ENCODE peak calls at places on chromosome 4, in six cellular contexts. One of them, this sample, is unnamed.

GRCh38 chr4:25779021-25779420 is 83.8 kb downstream of the SEL1L3 start:
- DNase-seq in uterus: no peak
- DNase-seq in neural progenitor cell: no peak
- DNase-seq in mesendoderm: no peak
- DNase-seq in mesenchymal stem cell: no peak
- DNase-seq in CD4-positive, CD25-positive, alpha-beta regulatory T cell: no peak
- DNase-seq in this sample: no peak

GRCh38 chr4:90051999-90052398 is 75.2 kb upstream of the CCSER1 start:
- DNase-seq in uterus: no peak
- DNase-seq in neural progenitor cell: no peak
- DNase-seq in mesenchymal stem cell: no peak
- DNase-seq in mesendoderm: no peak
- DNase-seq in CD4-positive, CD25-positive, alpha-beta regulatory T cell: no peak
- DNase-seq in this sample: no peak

GRCh38 chr4:153634737-153635353 is 49.2 kb upstream of the TLR2 start:
- DNase-seq in mesenchymal stem cell: peak; percentile 11
- DNase-seq in neural progenitor cell: peak; percentile 47
- DNase-seq in CD4-positive, CD25-positive, alpha-beta regulatory T cell: no peak
- DNase-seq in uterus: no peak
- DNase-seq in mesendoderm: peak; percentile 54
- DNase-seq in this sample: no peak

GRCh38 chr4:106270708-106271107 is 45.3 kb downstream of the TBCK start:
- DNase-seq in neural progenitor cell: no peak
- DNase-seq in mesenchymal stem cell: no peak
- DNase-seq in mesendoderm: no peak
- DNase-seq in uterus: no peak
- DNase-seq in CD4-positive, CD25-positive, alpha-beta regulatory T cell: no peak
- DNase-seq in this sample: no peak

GRCh38 chr4:40180356-40180755 is 16.5 kb upstream of the RHOH start:
- DNase-seq in neural progenitor cell: no peak
- DNase-seq in mesenchymal stem cell: peak; percentile 87
- DNase-seq in mesendoderm: no peak
- DNase-seq in CD4-positive, CD25-positive, alpha-beta regulatory T cell: no peak
- DNase-seq in uterus: no peak
- DNase-seq in this sample: no peak

GRCh38 chr4:78409612-78410202 is 141.9 kb upstream of the ANXA3 start:
- DNase-seq in mesendoderm: no peak
- DNase-seq in uterus: no peak
- DNase-seq in mesenchymal stem cell: no peak
- DNase-seq in neural progenitor cell: no peak
- DNase-seq in CD4-positive, CD25-positive, alpha-beta regulatory T cell: no peak
- DNase-seq in this sample: no peak

GRCh38 chr4:650951-651883 is 22.9 kb downstream of the ATP5ME start:
- DNase-seq in mesenchymal stem cell: no peak
- DNase-seq in CD4-positive, CD25-positive, alpha-beta regulatory T cell: no peak
- DNase-seq in uterus: no peak
- DNase-seq in neural progenitor cell: peak; percentile 55
- DNase-seq in mesendoderm: no peak
- DNase-seq in this sample: peak; percentile 36

GRCh38 chr4:98166025-98166730 is 22.9 kb upstream of the STPG2 start:
- DNase-seq in neural progenitor cell: no peak
- DNase-seq in mesenchymal stem cell: no peak
- DNase-seq in mesendoderm: no peak
- DNase-seq in uterus: no peak
- DNase-seq in CD4-positive, CD25-positive, alpha-beta regulatory T cell: no peak
- DNase-seq in this sample: peak; percentile 71

GRCh38 chr4:70992354-70992753 is 1.1 kb upstream of the DCK start:
- DNase-seq in uterus: no peak
- DNase-seq in CD4-positive, CD25-positive, alpha-beta regulatory T cell: no peak
- DNase-seq in neural progenitor cell: peak; percentile 45
- DNase-seq in mesenchymal stem cell: no peak
- DNase-seq in mesendoderm: peak; percentile 52
- DNase-seq in this sample: peak; percentile 44

GRCh38 chr4:6692806-6693205 is 872 bp upstream of the S100P start:
- DNase-seq in CD4-positive, CD25-positive, alpha-beta regulatory T cell: no peak
- DNase-seq in neural progenitor cell: no peak
- DNase-seq in uterus: no peak
- DNase-seq in mesendoderm: no peak
- DNase-seq in mesenchymal stem cell: no peak
- DNase-seq in this sample: no peak

GRCh38 chr4:37970702-37971101 is 10.5 kb downstream of the PTTG2 start:
- DNase-seq in mesenchymal stem cell: no peak
- DNase-seq in mesendoderm: peak; percentile 62
- DNase-seq in uterus: peak; percentile 59
- DNase-seq in neural progenitor cell: no peak
- DNase-seq in CD4-positive, CD25-positive, alpha-beta regulatory T cell: peak; percentile 15
- DNase-seq in this sample: peak; percentile 73

GRCh38 chr4:41844327-41844726 is 90.9 kb upstream of the TMEM33 start:
- DNase-seq in mesendoderm: peak; percentile 16
- DNase-seq in mesenchymal stem cell: no peak
- DNase-seq in uterus: no peak
- DNase-seq in neural progenitor cell: no peak
- DNase-seq in CD4-positive, CD25-positive, alpha-beta regulatory T cell: no peak
- DNase-seq in this sample: no peak

GRCh38 chr4:183284965-183285364 is 35.1 kb downstream of the CLDN22 start:
- DNase-seq in mesenchymal stem cell: peak; percentile 71
- DNase-seq in mesendoderm: no peak
- DNase-seq in neural progenitor cell: no peak
- DNase-seq in CD4-positive, CD25-positive, alpha-beta regulatory T cell: no peak
- DNase-seq in uterus: no peak
- DNase-seq in this sample: no peak

GRCh38 chr4:82429728-82430192 is 502 bp downstream of the HNRNPDL start:
- DNase-seq in mesenchymal stem cell: no peak
- DNase-seq in neural progenitor cell: peak; percentile 89
- DNase-seq in uterus: no peak
- DNase-seq in CD4-positive, CD25-positive, alpha-beta regulatory T cell: no peak
- DNase-seq in mesendoderm: peak; percentile 71
- DNase-seq in this sample: no peak

GRCh38 chr4:55303818-55304217 is 42.2 kb upstream of the SRD5A3 start:
- DNase-seq in mesenchymal stem cell: peak; percentile 28
- DNase-seq in uterus: no peak
- DNase-seq in CD4-positive, CD25-positive, alpha-beta regulatory T cell: no peak
- DNase-seq in neural progenitor cell: no peak
- DNase-seq in mesendoderm: no peak
- DNase-seq in this sample: no peak

GRCh38 chr4:2333356-2333841 is 71.5 kb upstream of the MXD4 start:
- DNase-seq in CD4-positive, CD25-positive, alpha-beta regulatory T cell: no peak
- DNase-seq in neural progenitor cell: no peak
- DNase-seq in mesenchymal stem cell: no peak
- DNase-seq in uterus: no peak
- DNase-seq in mesendoderm: no peak
- DNase-seq in this sample: no peak

GRCh38 chr4:119041951-119042560 is 93.6 kb upstream of the MYOZ2 start:
- DNase-seq in mesendoderm: peak; percentile 86
- DNase-seq in uterus: peak; percentile 70
- DNase-seq in neural progenitor cell: peak; percentile 76
- DNase-seq in CD4-positive, CD25-positive, alpha-beta regulatory T cell: peak; percentile 30
- DNase-seq in mesenchymal stem cell: peak; percentile 81
- DNase-seq in this sample: peak; percentile 67

GRCh38 chr4:158327525-158327924 is 117.2 kb downstream of the TMEM144 start:
- DNase-seq in uterus: no peak
- DNase-seq in mesendoderm: peak; percentile 67
- DNase-seq in CD4-positive, CD25-positive, alpha-beta regulatory T cell: no peak
- DNase-seq in neural progenitor cell: peak; percentile 42
- DNase-seq in mesenchymal stem cell: no peak
- DNase-seq in this sample: peak; percentile 79

GRCh38 chr4:6771229-6771671 is 11.3 kb upstream of the KIAA0232 start:
- DNase-seq in mesenchymal stem cell: peak; percentile 56
- DNase-seq in neural progenitor cell: no peak
- DNase-seq in uterus: no peak
- DNase-seq in mesendoderm: no peak
- DNase-seq in CD4-positive, CD25-positive, alpha-beta regulatory T cell: no peak
- DNase-seq in this sample: peak; percentile 48

GRCh38 chr4:144288011-144288903 is 147.7 kb upstream of the GYPA start:
- DNase-seq in neural progenitor cell: peak; percentile 5
- DNase-seq in CD4-positive, CD25-positive, alpha-beta regulatory T cell: no peak
- DNase-seq in mesenchymal stem cell: no peak
- DNase-seq in mesendoderm: no peak
- DNase-seq in uterus: no peak
- DNase-seq in this sample: no peak

GRCh38 chr4:123352240-123352945 is 44.2 kb upstream of the SPRY1 start:
- DNase-seq in mesendoderm: no peak
- DNase-seq in neural progenitor cell: no peak
- DNase-seq in CD4-positive, CD25-positive, alpha-beta regulatory T cell: no peak
- DNase-seq in uterus: no peak
- DNase-seq in mesenchymal stem cell: no peak
- DNase-seq in this sample: peak; percentile 34

GRCh38 chr4:123352966-123353365 is 43.6 kb upstream of the SPRY1 start:
- DNase-seq in mesenchymal stem cell: no peak
- DNase-seq in uterus: no peak
- DNase-seq in mesendoderm: no peak
- DNase-seq in neural progenitor cell: no peak
- DNase-seq in CD4-positive, CD25-positive, alpha-beta regulatory T cell: no peak
- DNase-seq in this sample: no peak

GRCh38 chr4:123350726-123351125 is 45.9 kb upstream of the SPRY1 start:
- DNase-seq in uterus: no peak
- DNase-seq in CD4-positive, CD25-positive, alpha-beta regulatory T cell: no peak
- DNase-seq in mesendoderm: no peak
- DNase-seq in mesenchymal stem cell: no peak
- DNase-seq in neural progenitor cell: no peak
- DNase-seq in this sample: no peak

GRCh38 chr4:123350191-123350544 is 46.4 kb upstream of the SPRY1 start:
- DNase-seq in mesenchymal stem cell: no peak
- DNase-seq in uterus: no peak
- DNase-seq in neural progenitor cell: peak; percentile 43
- DNase-seq in CD4-positive, CD25-positive, alpha-beta regulatory T cell: no peak
- DNase-seq in mesendoderm: peak; percentile 93
- DNase-seq in this sample: peak; percentile 36

GRCh38 chr4:123351713-123352112 is 44.9 kb upstream of the SPRY1 start:
- DNase-seq in uterus: no peak
- DNase-seq in mesendoderm: no peak
- DNase-seq in CD4-positive, CD25-positive, alpha-beta regulatory T cell: no peak
- DNase-seq in mesenchymal stem cell: no peak
- DNase-seq in neural progenitor cell: no peak
- DNase-seq in this sample: peak; percentile 61
- H3K4me3 ChIP-seq in uterus: no peak overlapping the region
- H3K4me3 ChIP-seq in mesendoderm: no peak overlapping the region
- H3K4me3 ChIP-seq in CD4-positive, CD25-positive, alpha-beta regulatory T cell: no peak overlapping the region
- H3K4me3 ChIP-seq in mesenchymal stem cell: peak overlapping the region; percentile 44
- H3K4me3 ChIP-seq in neural progenitor cell: no peak overlapping the region
- H3K4me3 ChIP-seq in this sample: no peak overlapping the region

GRCh38 chr4:73172166-73172565 is 86.4 kb downstream of the ANKRD17 start:
- DNase-seq in mesenchymal stem cell: peak; percentile 33
- DNase-seq in mesendoderm: no peak
- DNase-seq in CD4-positive, CD25-positive, alpha-beta regulatory T cell: no peak
- DNase-seq in uterus: no peak
- DNase-seq in neural progenitor cell: no peak
- DNase-seq in this sample: no peak

GRCh38 chr4:73170518-73171198 is 87.9 kb downstream of the ANKRD17 start:
- DNase-seq in uterus: no peak
- DNase-seq in mesendoderm: no peak
- DNase-seq in mesenchymal stem cell: no peak
- DNase-seq in CD4-positive, CD25-positive, alpha-beta regulatory T cell: no peak
- DNase-seq in neural progenitor cell: no peak
- DNase-seq in this sample: no peak

GRCh38 chr4:73161527-73162185 is 92.1 kb upstream of the COX18 start:
- DNase-seq in neural progenitor cell: no peak
- DNase-seq in mesenchymal stem cell: peak; percentile 37
- DNase-seq in mesendoderm: no peak
- DNase-seq in uterus: no peak
- DNase-seq in CD4-positive, CD25-positive, alpha-beta regulatory T cell: no peak
- DNase-seq in this sample: no peak

GRCh38 chr4:73166212-73166611 is 92.4 kb downstream of the ANKRD17 start:
- DNase-seq in mesenchymal stem cell: no peak
- DNase-seq in CD4-positive, CD25-positive, alpha-beta regulatory T cell: no peak
- DNase-seq in neural progenitor cell: no peak
- DNase-seq in mesendoderm: no peak
- DNase-seq in uterus: no peak
- DNase-seq in this sample: no peak
- H3K36me3 ChIP-seq in mesenchymal stem cell: peaks cover 92% of the 10 kb centered on the region
- H3K36me3 ChIP-seq in CD4-positive, CD25-positive, alpha-beta regulatory T cell: peaks cover 74% of the 10 kb centered on the region
- H3K36me3 ChIP-seq in neural progenitor cell: peaks cover 23% of the 10 kb centered on the region
- H3K36me3 ChIP-seq in mesendoderm: peaks cover 5% of the 10 kb centered on the region
- H3K36me3 ChIP-seq in uterus: no peaks in the 10 kb centered on the region
- H3K36me3 ChIP-seq in this sample: no peaks in the 10 kb centered on the region

DNA sequence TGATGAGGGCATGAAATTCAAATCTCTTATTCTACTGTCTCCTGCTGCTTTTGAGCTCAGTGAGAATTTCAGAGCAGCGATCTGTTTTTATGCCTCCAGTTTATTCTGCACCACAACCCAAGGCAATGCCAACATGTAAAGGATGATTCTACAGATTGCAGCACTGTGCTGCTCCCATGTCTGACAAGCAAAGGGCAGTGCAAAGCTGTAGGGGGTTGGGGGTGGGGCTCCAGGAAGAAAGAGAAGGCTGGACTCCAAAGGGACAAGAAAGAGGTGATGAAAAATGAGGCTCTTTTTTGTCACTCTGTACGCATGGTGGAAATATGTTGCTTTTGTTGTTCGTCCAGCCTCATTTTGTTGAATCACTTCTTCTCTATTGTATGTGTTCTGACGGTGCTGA is 254.6 kb downstream of the STIM2 start:
- DNase-seq in mesenchymal stem cell: no peak
- DNase-seq in mesendoderm: no peak
- DNase-seq in uterus: no peak
- DNase-seq in neural progenitor cell: no peak
- DNase-seq in CD4-positive, CD25-positive, alpha-beta regulatory T cell: no peak
- DNase-seq in this sample: no peak
- H3K27ac ChIP-seq in mesenchymal stem cell: no peak overlapping the region
- H3K27ac ChIP-seq in mesendoderm: no peak overlapping the region
- H3K27ac ChIP-seq in uterus: no peak overlapping the region
- H3K27ac ChIP-seq in neural progenitor cell: no peak overlapping the region
- H3K27ac ChIP-seq in CD4-positive, CD25-positive, alpha-beta regulatory T cell: no peak overlapping the region
- H3K27ac ChIP-seq in this sample: no peak overlapping the region

GRCh38 chr4:68346461-68346860 is 3.4 kb downstream of the YTHDC1 start:
- DNase-seq in neural progenitor cell: no peak
- DNase-seq in CD4-positive, CD25-positive, alpha-beta regulatory T cell: no peak
- DNase-seq in mesendoderm: no peak
- DNase-seq in uterus: no peak
- DNase-seq in mesenchymal stem cell: peak; percentile 41
- DNase-seq in this sample: no peak
- H3K4me3 ChIP-seq in neural progenitor cell: no peak overlapping the region
- H3K4me3 ChIP-seq in CD4-positive, CD25-positive, alpha-beta regulatory T cell: peak overlapping the region; percentile 98
- H3K4me3 ChIP-seq in mesendoderm: no peak overlapping the region
- H3K4me3 ChIP-seq in uterus: no peak overlapping the region
- H3K4me3 ChIP-seq in mesenchymal stem cell: no peak overlapping the region
- H3K4me3 ChIP-seq in this sample: no peak overlapping the region

GRCh38 chr4:164359881-164360280 is 394.1 kb upstream of the SMIM31 start:
- DNase-seq in mesenchymal stem cell: no peak
- DNase-seq in CD4-positive, CD25-positive, alpha-beta regulatory T cell: no peak
- DNase-seq in mesendoderm: no peak
- DNase-seq in neural progenitor cell: no peak
- DNase-seq in uterus: no peak
- DNase-seq in this sample: no peak
- H3K36me3 ChIP-seq in mesenchymal stem cell: no peaks in the 10 kb centered on the region
- H3K36me3 ChIP-seq in CD4-positive, CD25-positive, alpha-beta regulatory T cell: no peaks in the 10 kb centered on the region
- H3K36me3 ChIP-seq in mesendoderm: no peaks in the 10 kb centered on the region
- H3K36me3 ChIP-seq in neural progenitor cell: no peaks in the 10 kb centered on the region
- H3K36me3 ChIP-seq in uterus: no peaks in the 10 kb centered on the region
- H3K36me3 ChIP-seq in this sample: no peaks in the 10 kb centered on the region

This sample was measured in body of pancreas.